ENCODE peak calls at places on chromosomes 13 and 19, in five cellular contexts. W, M, U, Z and O are unnamed samples. For H3K4me1, the result is how much of the 10 kb centered on the place peaks cover.

GRCh38 chr19:28372800-28373199 is 840.2 kb downstream of the UQCRFS1 start:
- DNase-seq in W (no peak), M (no peak), U (no peak), Z (no peak), O (no peak)

GRCh38 chr13:94031609-94032008 is 447.9 kb downstream of the DCT start:
- DNase-seq in W (no peak), M (no peak), U (no peak), Z (no peak), O (no peak)

GRCh38 chr19:375395-376110 is 31.0 kb upstream of the MIER2 start:
- DNase-seq in W (no peak), M (no peak), U (no peak), Z (no peak), O (no peak)

GRCh38 chr13:94703271-94703670 is 9.1 kb downstream of the SOX21 start:
- DNase-seq in W (no peak), M (no peak), U (no peak), Z (no peak), O (no peak)

GRCh38 chr19:7515091-7515470 is 822 bp upstream of the ZNF358 start:
- DNase-seq in W (no peak), M (no peak), U (no peak), Z (no peak), O (no peak)

GRCh38 chr13:91313103-91313502 is 34.4 kb upstream of the MIR17HG start:
- DNase-seq in W (no peak), M (peak), U (no peak), Z (no peak), O (no peak)

GRCh38 chr13:63107163-63107935 is 1691.7 kb upstream of the PCDH20 start:
- DNase-seq in W (no peak), M (no peak), U (no peak), Z (no peak), O (no peak)

GRCh38 chr19:584240-585001 is 5.3 kb upstream of the HCN2 start:
- DNase-seq in W (no peak), M (no peak), U (peak), Z (peak), O (peak)

GRCh38 chr19:39140195-39140516 is 14.6 kb downstream of the PAK4 start:
- DNase-seq in W (no peak), M (no peak), U (no peak), Z (no peak), O (no peak)

GRCh38 chr13:43227721-43228120 is 204.3 kb downstream of the DNAJC15 start:
- DNase-seq in W (no peak), M (no peak), U (no peak), Z (no peak), O (no peak)

GRCh38 chr13:36298535-36299068 is 988 bp upstream of the CCDC169 start:
- DNase-seq in W (no peak), M (peak), U (peak), Z (no peak), O (no peak)

GRCh38 chr13:101545521-101545920 is 93.0 kb downstream of the ITGBL1 start:
- DNase-seq in W (no peak), M (no peak), U (no peak), Z (no peak), O (no peak)

DNA sequence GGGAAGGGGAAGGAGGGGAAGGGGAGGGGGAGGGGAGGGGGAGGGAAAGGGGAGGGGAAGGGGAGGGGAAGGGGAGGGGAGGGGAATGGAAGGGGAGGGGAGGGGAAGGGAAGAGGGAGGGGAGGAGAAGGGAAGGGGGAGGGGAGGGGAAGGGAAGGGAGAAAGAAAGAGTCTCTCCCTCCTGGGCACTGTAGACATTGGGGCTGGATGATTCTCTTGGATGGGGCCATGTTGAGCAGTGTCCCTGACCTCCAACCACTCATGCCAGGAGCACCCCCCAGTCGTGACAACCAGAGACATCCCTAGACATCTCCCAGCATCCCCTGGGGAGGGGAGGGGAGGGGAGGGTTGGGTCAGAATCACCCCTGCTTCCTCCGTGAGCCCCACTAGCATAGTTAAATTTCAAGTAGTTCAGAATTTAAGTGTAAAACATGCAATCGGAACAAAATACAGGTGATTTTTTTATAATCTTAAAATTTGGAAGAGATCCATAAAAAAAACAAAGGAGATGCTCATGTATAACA is 64.0 kb downstream of the GNG7 start:
- DNase-seq in W (no peak), M (no peak), U (no peak), Z (no peak), O (no peak)
- H3K4me1 ChIP-seq in W (under half), M (under half), U (under half), Z (under half), O (under half)

GRCh38 chr19:34243876-34244578 is 10.3 kb upstream of the GARRE1 start:
- DNase-seq in W (no peak), M (no peak), U (no peak), Z (no peak), O (no peak)
- H3K27ac ChIP-seq in W (no peak), M (no peak), U (no peak), Z (no peak), O (no peak)

GRCh38 chr19:4197625-4198466 is 15.4 kb downstream of the ANKRD24 start:
- DNase-seq in W (no peak), M (no peak), U (no peak), Z (no peak), O (no peak)

GRCh38 chr19:4196587-4197148 is 14.2 kb downstream of the ANKRD24 start:
- DNase-seq in W (no peak), M (no peak), U (no peak), Z (no peak), O (no peak)

GRCh38 chr19:4197228-4197624 is 14.7 kb downstream of the ANKRD24 start:
- DNase-seq in W (no peak), M (no peak), U (no peak), Z (no peak), O (no peak)

GRCh38 chr19:4199699-4200293 is 17.3 kb downstream of the ANKRD24 start:
- DNase-seq in W (no peak), M (no peak), U (no peak), Z (no peak), O (no peak)

DNA sequence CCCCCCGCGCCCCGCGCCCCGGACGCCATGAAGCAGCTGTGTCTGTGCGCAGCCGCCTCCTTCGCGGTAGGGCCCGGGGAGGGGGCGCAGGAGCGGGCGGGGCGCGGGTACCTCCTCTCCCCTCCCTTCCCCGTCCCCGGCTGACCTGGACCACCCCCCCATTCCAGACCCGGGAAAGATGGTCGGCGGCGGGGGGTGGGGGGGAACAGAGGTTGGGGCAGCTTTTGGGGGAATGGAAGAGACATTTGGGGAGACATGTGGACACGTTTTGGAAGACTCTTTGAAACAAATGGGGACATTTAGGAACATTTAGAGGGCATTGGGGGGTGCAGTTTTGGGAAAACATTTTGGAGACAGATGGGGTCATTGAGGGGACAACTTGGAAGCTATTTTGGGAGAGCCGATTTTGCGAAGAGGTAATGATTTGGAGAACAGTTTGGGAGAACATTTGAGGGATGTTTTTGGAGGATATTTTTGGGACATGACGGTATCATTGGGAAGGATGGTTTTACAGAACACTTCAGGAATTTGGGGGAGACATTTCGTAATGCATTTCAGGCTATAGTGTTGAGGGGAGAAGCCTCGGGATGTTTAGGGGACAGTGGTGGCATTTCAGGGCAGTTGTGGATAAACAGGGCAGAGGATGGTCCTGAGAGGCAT is 16.1 kb downstream of the ANKRD24 start:
- DNase-seq in W (no peak), M (no peak), U (no peak), Z (no peak), O (no peak)
- H3K4me3 ChIP-seq in W (no peak), M (peak), U (no peak), Z (no peak), O (no peak)

GRCh38 chr19:18469245-18470107 is 31.5 kb upstream of the ISYNA1 start:
- DNase-seq in W (peak), M (peak), U (no peak), Z (peak), O (peak)

GRCh38 chr19:18468930-18469244 is 31.0 kb upstream of the ISYNA1 start:
- DNase-seq in W (no peak), M (no peak), U (no peak), Z (no peak), O (no peak)

GRCh38 chr19:18470153-18470552 is 32.2 kb upstream of the ISYNA1 start:
- DNase-seq in W (no peak), M (no peak), U (no peak), Z (no peak), O (peak)

GRCh38 chr19:18468517-18468916 is 30.6 kb upstream of the ISYNA1 start:
- DNase-seq in W (no peak), M (no peak), U (no peak), Z (no peak), O (peak)

DNA sequence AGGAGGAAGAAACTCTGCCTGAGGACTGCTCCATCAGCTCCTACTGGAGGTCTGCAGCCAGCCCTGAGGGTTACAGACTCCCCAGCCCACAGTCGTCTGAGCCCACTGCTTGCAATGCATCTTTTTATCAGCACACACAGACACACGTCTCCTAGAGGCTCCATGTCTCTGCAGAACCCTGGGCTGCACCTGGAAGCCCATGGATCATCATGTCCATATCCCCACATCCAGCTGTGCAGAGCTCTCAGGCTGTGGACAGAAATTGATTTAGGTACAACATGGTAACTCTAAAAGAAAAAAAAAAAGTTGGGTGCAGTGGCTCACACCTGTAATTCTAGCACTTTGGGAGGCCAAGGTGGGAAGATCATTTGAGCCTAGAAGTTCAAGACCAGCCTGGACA is 32.9 kb upstream of the ISYNA1 start:
- DNase-seq in W (no peak), M (no peak), U (no peak), Z (no peak), O (no peak)
- H3K4me1 ChIP-seq in W (half or more), M (under half), U (under half), Z (under half), O (under half)

GRCh38 chr19:2208975-2209374 is 27.2 kb downstream of the PLEKHJ1 start:
- DNase-seq in W (no peak), M (no peak), U (no peak), Z (no peak), O (no peak)
- H3K27ac ChIP-seq in W (no peak), M (no peak), U (no peak), Z (no peak), O (no peak)

GRCh38 chr13:99960663-99961440 is 10.7 kb downstream of the ZIC5 start:
- DNase-seq in W (no peak), M (no peak), U (no peak), Z (no peak), O (no peak)

GRCh38 chr13:99961634-99962033 is 9.9 kb downstream of the ZIC5 start:
- DNase-seq in W (no peak), M (no peak), U (no peak), Z (no peak), O (no peak)

GRCh38 chr13:99958402-99959126 is 13.0 kb downstream of the ZIC5 start:
- DNase-seq in W (no peak), M (no peak), U (no peak), Z (no peak), O (no peak)

GRCh38 chr13:99959127-99959529 is 12.4 kb downstream of the ZIC5 start:
- DNase-seq in W (no peak), M (no peak), U (no peak), Z (no peak), O (no peak)

DNA sequence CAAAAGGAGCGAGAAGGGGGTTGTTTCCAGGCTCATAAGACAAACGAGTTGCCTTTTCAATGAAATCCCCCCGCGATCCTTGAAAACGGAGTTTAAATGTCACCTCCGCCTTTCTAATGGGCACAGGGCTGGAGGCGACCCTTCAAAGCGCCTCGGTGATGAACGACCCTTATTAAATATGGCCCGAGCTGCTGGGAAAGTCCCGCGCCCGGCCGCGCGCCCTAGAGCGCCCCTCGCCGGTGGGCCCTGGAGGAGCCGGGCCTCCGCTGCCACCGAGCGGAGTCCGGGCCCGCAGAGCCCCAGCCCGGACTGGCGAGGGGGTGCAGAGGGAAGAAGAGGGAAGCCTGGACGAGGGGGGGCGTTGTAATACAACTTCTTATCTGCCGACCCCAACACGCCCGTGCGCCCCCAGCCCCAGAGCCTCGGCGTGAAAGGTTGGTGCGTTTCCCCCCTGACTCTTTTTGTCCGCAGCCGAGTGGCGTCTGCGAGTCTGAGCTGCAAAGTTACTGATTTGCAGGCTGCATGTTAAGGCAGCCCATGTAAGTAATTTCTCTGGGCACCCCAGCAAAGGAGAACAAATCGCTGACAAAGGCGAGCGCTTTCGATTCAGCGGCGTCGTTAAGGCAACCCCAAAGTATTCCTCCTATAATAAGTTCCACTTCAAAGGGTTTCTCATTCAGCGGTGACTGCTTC is 11.9 kb downstream of the ZIC5 start:
- DNase-seq in W (no peak), M (no peak), U (no peak), Z (no peak), O (no peak)
- H3K4me3 ChIP-seq in W (peak), M (no peak), U (peak), Z (no peak), O (no peak)

GRCh38 chr19:10998045-10998533 is 37.3 kb downstream of the SMARCA4 start:
- DNase-seq in W (no peak), M (peak), U (no peak), Z (no peak), O (peak)
- H3K4me1 ChIP-seq in W (under half), M (under half), U (under half), Z (under half), O (under half)

GRCh38 chr13:50197705-50198104 is 182.5 kb downstream of the KCNRG start:
- DNase-seq in W (no peak), M (no peak), U (no peak), Z (no peak), O (no peak)
- H3K27ac ChIP-seq in W (no peak), M (no peak), U (no peak), Z (no peak), O (no peak)